ENCODE peak calls at places on chromosomes 3 and 15, in four cellular contexts. One of them, this sample, is unnamed.

GRCh38 chr15:38707802-38708671 is 143.4 kb upstream of the RASGRP1 start:
- DNase-seq in GM12878: no peak
- DNase-seq in K562: peak
- DNase-seq in HepG2: peak
- DNase-seq in this sample: peak

GRCh38 chr3:129161860-129162271 is 1.0 kb upstream of the ISY1 start:
- DNase-seq in GM12878: no peak
- DNase-seq in K562: peak
- DNase-seq in HepG2: peak
- DNase-seq in this sample: no peak

GRCh38 chr15:43256341-43256740 is 10.4 kb downstream of the TGM5 start:
- DNase-seq in GM12878: no peak
- DNase-seq in K562: no peak
- DNase-seq in HepG2: no peak
- DNase-seq in this sample: no peak

GRCh38 chr3:174355505-174355904 is 503.6 kb upstream of the NAALADL2 start:
- DNase-seq in GM12878: no peak
- DNase-seq in K562: no peak
- DNase-seq in HepG2: no peak
- DNase-seq in this sample: no peak

GRCh38 chr3:72494076-72495000 is 353.9 kb downstream of the SHQ1 start:
- DNase-seq in GM12878: no peak
- DNase-seq in K562: no peak
- DNase-seq in HepG2: no peak
- DNase-seq in this sample: no peak

GRCh38 chr15:67049351-67050044 is 15.9 kb upstream of the SMAD3 start:
- DNase-seq in GM12878: no peak
- DNase-seq in K562: no peak
- DNase-seq in HepG2: peak
- DNase-seq in this sample: no peak

GRCh38 chr3:140432176-140432753 is 245.6 kb upstream of the TRIM42 start:
- DNase-seq in GM12878: no peak
- DNase-seq in K562: no peak
- DNase-seq in HepG2: no peak
- DNase-seq in this sample: no peak

GRCh38 chr15:48358229-48358641 is 27.0 kb downstream of the DUT start:
- DNase-seq in GM12878: no peak
- DNase-seq in K562: no peak
- DNase-seq in HepG2: no peak
- DNase-seq in this sample: no peak

GRCh38 chr3:28973621-28974020 is 307.2 kb upstream of the RBMS3 start:
- DNase-seq in GM12878: no peak
- DNase-seq in K562: no peak
- DNase-seq in HepG2: no peak
- DNase-seq in this sample: no peak

GRCh38 chr3:23256741-23257435 is 53.8 kb downstream of the UBE2E2 start:
- DNase-seq in GM12878: peak
- DNase-seq in K562: no peak
- DNase-seq in HepG2: no peak
- DNase-seq in this sample: no peak

GRCh38 chr3:108159128-108159527 is 63.1 kb downstream of the IFT57 start:
- DNase-seq in GM12878: no peak
- DNase-seq in K562: no peak
- DNase-seq in HepG2: no peak
- DNase-seq in this sample: no peak

GRCh38 chr3:170418422-170419300 is at the start of gene CLDN11:
- DNase-seq in GM12878: no peak
- DNase-seq in K562: peak
- DNase-seq in HepG2: no peak
- DNase-seq in this sample: peak

GRCh38 chr15:62904511-62904910 is 138.0 kb upstream of the TPM1 start:
- DNase-seq in GM12878: no peak
- DNase-seq in K562: no peak
- DNase-seq in HepG2: no peak
- DNase-seq in this sample: no peak
- TF ChIP-seq TCF7 in GM12878: no peak
- TF ChIP-seq TCF7 in K562: no peak
- TF ChIP-seq TCF7 in HepG2: no peak
- TF ChIP-seq TCF7 in this sample: no peak

GRCh38 chr3:147034359-147034758 is 372.0 kb downstream of the ZIC4 start:
- DNase-seq in GM12878: no peak
- DNase-seq in K562: no peak
- DNase-seq in HepG2: no peak
- DNase-seq in this sample: no peak

GRCh38 chr3:147038456-147038855 is 367.9 kb downstream of the ZIC4 start:
- DNase-seq in GM12878: no peak
- DNase-seq in K562: no peak
- DNase-seq in HepG2: no peak
- DNase-seq in this sample: no peak
- TF ChIP-seq MAX in GM12878: no peak
- TF ChIP-seq MAX in K562: no peak
- TF ChIP-seq MAX in HepG2: no peak
- TF ChIP-seq MAX in this sample: no peak

DNA sequence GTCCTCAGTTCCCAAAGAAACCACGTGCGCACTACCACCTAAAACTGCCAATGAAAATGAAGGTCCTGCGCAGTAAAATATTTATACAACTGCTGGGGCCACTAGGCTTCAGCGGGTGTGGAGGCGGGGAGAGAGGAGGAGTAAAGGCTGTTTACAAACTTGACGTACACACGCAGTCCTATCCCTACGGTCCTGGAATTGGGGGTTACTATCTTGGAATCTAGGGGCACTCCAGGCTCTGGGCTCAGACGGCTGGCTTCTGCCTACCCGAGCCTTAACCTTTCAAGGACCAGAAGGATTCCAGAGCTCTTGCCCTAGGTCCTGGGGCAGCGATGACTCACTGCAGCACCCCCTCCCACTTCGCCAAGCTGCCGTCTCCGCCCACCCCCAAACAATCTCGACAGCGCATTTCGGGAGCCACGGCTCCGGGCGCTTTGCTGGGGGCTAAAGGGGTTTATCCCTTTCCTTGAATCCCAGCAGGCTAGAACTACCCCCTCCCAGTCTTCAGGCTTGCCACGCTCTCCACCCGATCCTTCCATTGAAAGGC is 3.0 kb downstream of the ADAMTS9 start:
- DNase-seq in GM12878: no peak
- DNase-seq in K562: no peak
- DNase-seq in HepG2: no peak
- DNase-seq in this sample: peak
- TF ChIP-seq ATF2 in GM12878: no peak
- TF ChIP-seq ATF2 in K562: no peak
- TF ChIP-seq ATF2 in HepG2: no peak
- TF ChIP-seq ATF2 in this sample: no peak

GRCh38 chr15:95295905-95296618 is 1034.4 kb upstream of the NR2F2 start:
- DNase-seq in GM12878: no peak
- DNase-seq in K562: no peak
- DNase-seq in HepG2: no peak
- DNase-seq in this sample: no peak
- TF ChIP-seq TCF7 in GM12878: no peak
- TF ChIP-seq TCF7 in K562: no peak
- TF ChIP-seq TCF7 in HepG2: no peak
- TF ChIP-seq TCF7 in this sample: no peak

DNA sequence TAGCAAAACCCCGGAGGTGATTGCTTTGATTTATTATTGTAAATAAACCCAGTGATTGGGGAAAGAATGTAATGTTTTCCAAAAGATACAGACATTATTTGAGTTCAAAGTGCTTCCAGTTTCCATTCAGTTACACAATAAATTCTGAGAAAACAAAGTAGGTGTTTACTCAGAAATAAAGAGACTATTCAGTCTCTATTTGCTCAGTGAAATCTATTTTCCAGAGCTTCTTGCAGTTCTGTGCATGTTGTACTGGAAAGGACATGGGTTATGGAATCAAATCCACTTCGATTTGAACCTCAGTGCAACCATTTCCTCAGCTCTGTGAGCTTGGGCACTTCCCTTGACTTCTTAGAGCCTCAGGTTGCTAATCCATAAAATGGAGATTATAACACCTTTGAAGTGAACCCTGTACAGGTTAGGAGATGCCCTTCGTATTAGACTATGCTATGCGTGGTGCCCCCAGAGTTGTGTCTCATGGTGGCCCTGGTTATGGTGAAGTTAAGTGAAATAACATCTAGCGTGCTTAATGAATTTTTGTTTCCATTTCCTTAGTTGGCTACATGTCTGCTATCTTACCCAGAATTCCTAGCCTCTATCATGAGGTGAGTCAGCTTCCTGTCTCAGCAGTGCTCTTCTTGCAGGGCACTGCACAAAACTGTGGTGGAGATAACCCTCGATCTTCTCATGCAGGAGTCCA is 97.8 kb downstream of the RPL39L start:
- DNase-seq in GM12878: no peak
- DNase-seq in K562: peak
- DNase-seq in HepG2: peak
- DNase-seq in this sample: no peak
- TF ChIP-seq MAX in GM12878: no peak
- TF ChIP-seq MAX in K562: no peak
- TF ChIP-seq MAX in HepG2: no peak
- TF ChIP-seq MAX in this sample: no peak

This sample was measured in WTC11.